ENCODE peak calls at places on chromosomes 13 and 19, in nine cellular contexts. One of them, this sample, is unnamed.

GRCh38 chr13:102873653-102874052 is 27.8 kb downstream of the ERCC5 start:
- DNase-seq in Caco-2: no peak
- DNase-seq in pancreas: no peak
- DNase-seq in astrocyte: peak; percentile 18
- DNase-seq in fibroblast of lung: peak; percentile 17
- DNase-seq in heart right ventricle: no peak
- DNase-seq in small intestine: peak; percentile 37
- DNase-seq in hepatocyte: no peak
- DNase-seq in ovary: no peak
- DNase-seq in this sample: no peak

GRCh38 chr13:111215081-111216047 is 100.3 kb downstream of the ARHGEF7 start:
- DNase-seq in astrocyte: no peak
- DNase-seq in fibroblast of lung: no peak
- DNase-seq in pancreas: no peak
- DNase-seq in heart right ventricle: no peak
- DNase-seq in Caco-2: no peak
- DNase-seq in small intestine: no peak
- DNase-seq in hepatocyte: no peak
- DNase-seq in ovary: no peak
- DNase-seq in this sample: no peak

GRCh38 chr13:113650275-113650674 is 7.7 kb downstream of the ATP4B start:
- DNase-seq in small intestine: no peak
- DNase-seq in astrocyte: no peak
- DNase-seq in pancreas: peak; percentile 35
- DNase-seq in ovary: no peak
- DNase-seq in heart right ventricle: no peak
- DNase-seq in fibroblast of lung: no peak
- DNase-seq in hepatocyte: no peak
- DNase-seq in Caco-2: peak; percentile 30
- DNase-seq in this sample: peak; percentile 14

GRCh38 chr19:7888145-7888825 is at the start of gene LRRC8E:
- DNase-seq in pancreas: peak; percentile 91
- DNase-seq in ovary: no peak
- DNase-seq in hepatocyte: peak; percentile 89
- DNase-seq in fibroblast of lung: peak; percentile 44
- DNase-seq in astrocyte: peak; percentile 49
- DNase-seq in small intestine: peak; percentile 72
- DNase-seq in heart right ventricle: no peak
- DNase-seq in Caco-2: peak; percentile 78
- DNase-seq in this sample: peak; percentile 74

GRCh38 chr13:112894673-112895481 is 74.1 kb upstream of the MCF2L start:
- DNase-seq in small intestine: no peak
- DNase-seq in fibroblast of lung: no peak
- DNase-seq in astrocyte: no peak
- DNase-seq in hepatocyte: peak; percentile 41
- DNase-seq in heart right ventricle: no peak
- DNase-seq in Caco-2: no peak
- DNase-seq in ovary: no peak
- DNase-seq in pancreas: peak; percentile 70
- DNase-seq in this sample: no peak

GRCh38 chr19:38433268-38433733 is at the start of gene RYR1:
- DNase-seq in Caco-2: no peak
- DNase-seq in ovary: no peak
- DNase-seq in heart right ventricle: peak; percentile 63
- DNase-seq in astrocyte: no peak
- DNase-seq in small intestine: peak; percentile 6
- DNase-seq in hepatocyte: peak; percentile 50
- DNase-seq in pancreas: no peak
- DNase-seq in fibroblast of lung: no peak
- DNase-seq in this sample: no peak

GRCh38 chr19:51407631-51408131 is 9.8 kb downstream of the SIGLEC10 start:
- DNase-seq in hepatocyte: peak; percentile 50
- DNase-seq in fibroblast of lung: peak; percentile 39
- DNase-seq in astrocyte: no peak
- DNase-seq in pancreas: no peak
- DNase-seq in Caco-2: peak; percentile 67
- DNase-seq in heart right ventricle: no peak
- DNase-seq in small intestine: peak; percentile 59
- DNase-seq in ovary: no peak
- DNase-seq in this sample: no peak

GRCh38 chr13:95180513-95181245 is 120.6 kb downstream of the ABCC4 start:
- DNase-seq in astrocyte: no peak
- DNase-seq in small intestine: peak; percentile 76
- DNase-seq in Caco-2: no peak
- DNase-seq in heart right ventricle: no peak
- DNase-seq in ovary: peak; percentile 30
- DNase-seq in pancreas: no peak
- DNase-seq in hepatocyte: peak; percentile 40
- DNase-seq in fibroblast of lung: no peak
- DNase-seq in this sample: no peak

GRCh38 chr19:39297931-39298634 is 1.9 kb downstream of the IFNL1 start:
- DNase-seq in Caco-2: no peak
- DNase-seq in ovary: no peak
- DNase-seq in hepatocyte: no peak
- DNase-seq in small intestine: peak; percentile 50
- DNase-seq in fibroblast of lung: no peak
- DNase-seq in astrocyte: no peak
- DNase-seq in heart right ventricle: peak; percentile 23
- DNase-seq in pancreas: no peak
- DNase-seq in this sample: no peak

GRCh38 chr13:98482476-98483444 is 94.1 kb downstream of the STK24 start:
- DNase-seq in astrocyte: peak; percentile 67
- DNase-seq in heart right ventricle: peak; percentile 80
- DNase-seq in ovary: peak; percentile 45
- DNase-seq in fibroblast of lung: peak; percentile 92
- DNase-seq in small intestine: peak; percentile 52
- DNase-seq in pancreas: peak; percentile 84
- DNase-seq in hepatocyte: no peak
- DNase-seq in Caco-2: no peak
- DNase-seq in this sample: peak; percentile 67

GRCh38 chr13:51348069-51348967 is 8.8 kb downstream of the SERPINE3 start:
- DNase-seq in Caco-2: no peak
- DNase-seq in hepatocyte: no peak
- DNase-seq in astrocyte: peak; percentile 20
- DNase-seq in ovary: no peak
- DNase-seq in fibroblast of lung: no peak
- DNase-seq in heart right ventricle: no peak
- DNase-seq in small intestine: no peak
- DNase-seq in pancreas: no peak
- DNase-seq in this sample: no peak

GRCh38 chr13:27269114-27269665 is 1.4 kb upstream of the RASL11A start:
- DNase-seq in hepatocyte: no peak
- DNase-seq in heart right ventricle: no peak
- DNase-seq in small intestine: peak; percentile 31
- DNase-seq in astrocyte: no peak
- DNase-seq in fibroblast of lung: no peak
- DNase-seq in ovary: no peak
- DNase-seq in Caco-2: no peak
- DNase-seq in pancreas: no peak
- DNase-seq in this sample: no peak

GRCh38 chr13:27264648-27265047 is 6.0 kb upstream of the RASL11A start:
- DNase-seq in astrocyte: no peak
- DNase-seq in small intestine: no peak
- DNase-seq in heart right ventricle: no peak
- DNase-seq in ovary: no peak
- DNase-seq in hepatocyte: no peak
- DNase-seq in fibroblast of lung: no peak
- DNase-seq in Caco-2: no peak
- DNase-seq in pancreas: no peak
- DNase-seq in this sample: no peak

GRCh38 chr13:27263438-27263837 is 7.2 kb upstream of the RASL11A start:
- DNase-seq in pancreas: no peak
- DNase-seq in hepatocyte: no peak
- DNase-seq in small intestine: no peak
- DNase-seq in heart right ventricle: no peak
- DNase-seq in astrocyte: no peak
- DNase-seq in Caco-2: no peak
- DNase-seq in ovary: no peak
- DNase-seq in fibroblast of lung: no peak
- DNase-seq in this sample: no peak

GRCh38 chr13:27264181-27264580 is 6.4 kb upstream of the RASL11A start:
- DNase-seq in pancreas: no peak
- DNase-seq in astrocyte: peak; percentile 65
- DNase-seq in small intestine: no peak
- DNase-seq in fibroblast of lung: peak; percentile 79
- DNase-seq in hepatocyte: peak; percentile 35
- DNase-seq in Caco-2: no peak
- DNase-seq in heart right ventricle: no peak
- DNase-seq in ovary: peak; percentile 31
- DNase-seq in this sample: no peak

GRCh38 chr13:27266937-27267336 is 3.7 kb upstream of the RASL11A start:
- DNase-seq in fibroblast of lung: no peak
- DNase-seq in pancreas: no peak
- DNase-seq in Caco-2: no peak
- DNase-seq in hepatocyte: no peak
- DNase-seq in astrocyte: no peak
- DNase-seq in small intestine: no peak
- DNase-seq in heart right ventricle: no peak
- DNase-seq in ovary: no peak
- DNase-seq in this sample: no peak
- H3K4me1 ChIP-seq in fibroblast of lung: peaks cover 9% of the 10 kb centered on the region
- H3K4me1 ChIP-seq in pancreas: peaks cover 5% of the 10 kb centered on the region
- H3K4me1 ChIP-seq in Caco-2: peaks cover 4% of the 10 kb centered on the region
- H3K4me1 ChIP-seq in hepatocyte: peaks cover 6% of the 10 kb centered on the region
- H3K4me1 ChIP-seq in astrocyte: no peaks in the 10 kb centered on the region
- H3K4me1 ChIP-seq in small intestine: no peaks in the 10 kb centered on the region
- H3K4me1 ChIP-seq in heart right ventricle: peaks cover 22% of the 10 kb centered on the region
- H3K4me1 ChIP-seq in ovary: peaks cover 6% of the 10 kb centered on the region
- H3K4me1 ChIP-seq in this sample: peaks cover under 1% of the 10 kb centered on the region

GRCh38 chr19:31596751-31597150 is 247.5 kb upstream of the TSHZ3 start:
- DNase-seq in fibroblast of lung: no peak
- DNase-seq in hepatocyte: no peak
- DNase-seq in small intestine: no peak
- DNase-seq in pancreas: no peak
- DNase-seq in Caco-2: no peak
- DNase-seq in astrocyte: no peak
- DNase-seq in heart right ventricle: no peak
- DNase-seq in ovary: no peak
- DNase-seq in this sample: no peak

GRCh38 chr19:31597616-31598015 is 248.4 kb upstream of the TSHZ3 start:
- DNase-seq in heart right ventricle: no peak
- DNase-seq in fibroblast of lung: no peak
- DNase-seq in astrocyte: no peak
- DNase-seq in hepatocyte: no peak
- DNase-seq in small intestine: no peak
- DNase-seq in ovary: no peak
- DNase-seq in Caco-2: no peak
- DNase-seq in pancreas: no peak
- DNase-seq in this sample: no peak

GRCh38 chr19:31595521-31595920 is 246.3 kb upstream of the TSHZ3 start:
- DNase-seq in hepatocyte: no peak
- DNase-seq in heart right ventricle: no peak
- DNase-seq in fibroblast of lung: no peak
- DNase-seq in astrocyte: no peak
- DNase-seq in ovary: no peak
- DNase-seq in pancreas: no peak
- DNase-seq in small intestine: no peak
- DNase-seq in Caco-2: no peak
- DNase-seq in this sample: no peak

GRCh38 chr19:31598730-31599238 is 249.5 kb upstream of the TSHZ3 start:
- DNase-seq in Caco-2: no peak
- DNase-seq in hepatocyte: no peak
- DNase-seq in small intestine: no peak
- DNase-seq in astrocyte: no peak
- DNase-seq in pancreas: no peak
- DNase-seq in ovary: no peak
- DNase-seq in fibroblast of lung: peak; percentile 14
- DNase-seq in heart right ventricle: no peak
- DNase-seq in this sample: no peak

DNA sequence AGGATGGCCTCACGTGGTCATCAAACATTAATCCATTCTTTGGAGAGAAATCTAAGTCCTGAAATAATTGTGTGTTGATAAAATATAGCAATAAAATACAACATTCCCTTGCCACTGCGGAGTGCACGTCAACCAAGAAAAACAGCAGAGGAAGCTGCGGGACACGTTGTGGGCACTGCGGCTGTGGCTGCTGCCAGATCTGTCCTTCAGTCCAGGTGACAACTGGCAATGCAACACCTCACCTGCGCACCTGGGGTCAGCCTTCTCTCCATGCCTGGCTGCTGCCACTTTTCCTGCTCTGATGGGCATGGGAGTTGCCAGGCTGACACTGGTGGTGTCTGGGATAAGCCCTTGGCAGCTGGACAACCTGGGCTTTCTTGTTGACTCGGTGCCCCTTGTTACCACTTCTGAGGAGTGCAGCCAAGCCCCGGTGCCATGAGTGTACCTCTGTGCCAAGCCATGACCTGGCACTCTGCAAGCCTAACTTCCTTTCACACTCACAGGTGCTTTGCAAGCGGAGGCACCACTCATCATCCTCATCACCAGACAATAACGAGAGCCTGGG is 251.6 kb upstream of the TSHZ3 start:
- DNase-seq in pancreas: no peak
- DNase-seq in heart right ventricle: no peak
- DNase-seq in fibroblast of lung: no peak
- DNase-seq in Caco-2: no peak
- DNase-seq in small intestine: no peak
- DNase-seq in ovary: no peak
- DNase-seq in hepatocyte: no peak
- DNase-seq in astrocyte: no peak
- DNase-seq in this sample: no peak
- H3K9me3 ChIP-seq in pancreas: no peaks in the 10 kb centered on the region
- H3K9me3 ChIP-seq in heart right ventricle: no peaks in the 10 kb centered on the region
- H3K9me3 ChIP-seq in fibroblast of lung: no peaks in the 10 kb centered on the region
- H3K9me3 ChIP-seq in Caco-2: no peaks in the 10 kb centered on the region
- H3K9me3 ChIP-seq in small intestine: no peaks in the 10 kb centered on the region
- H3K9me3 ChIP-seq in ovary: no peaks in the 10 kb centered on the region
- H3K9me3 ChIP-seq in hepatocyte: no peaks in the 10 kb centered on the region
- H3K9me3 ChIP-seq in astrocyte: no peaks in the 10 kb centered on the region
- H3K9me3 ChIP-seq in this sample: no peaks in the 10 kb centered on the region

GRCh38 chr13:40377783-40378182 is 288.7 kb downstream of the FOXO1 start:
- DNase-seq in Caco-2: no peak
- DNase-seq in small intestine: no peak
- DNase-seq in pancreas: no peak
- DNase-seq in hepatocyte: no peak
- DNase-seq in fibroblast of lung: peak; percentile 48
- DNase-seq in heart right ventricle: no peak
- DNase-seq in ovary: no peak
- DNase-seq in astrocyte: peak; percentile 75
- DNase-seq in this sample: no peak
- H3K4me1 ChIP-seq in Caco-2: no peaks in the 10 kb centered on the region
- H3K4me1 ChIP-seq in small intestine: no peaks in the 10 kb centered on the region
- H3K4me1 ChIP-seq in pancreas: no peaks in the 10 kb centered on the region
- H3K4me1 ChIP-seq in hepatocyte: no peaks in the 10 kb centered on the region
- H3K4me1 ChIP-seq in fibroblast of lung: no peaks in the 10 kb centered on the region
- H3K4me1 ChIP-seq in heart right ventricle: no peaks in the 10 kb centered on the region
- H3K4me1 ChIP-seq in ovary: peaks cover 2% of the 10 kb centered on the region
- H3K4me1 ChIP-seq in astrocyte: peaks cover 8% of the 10 kb centered on the region
- H3K4me1 ChIP-seq in this sample: no peaks in the 10 kb centered on the region

DNA sequence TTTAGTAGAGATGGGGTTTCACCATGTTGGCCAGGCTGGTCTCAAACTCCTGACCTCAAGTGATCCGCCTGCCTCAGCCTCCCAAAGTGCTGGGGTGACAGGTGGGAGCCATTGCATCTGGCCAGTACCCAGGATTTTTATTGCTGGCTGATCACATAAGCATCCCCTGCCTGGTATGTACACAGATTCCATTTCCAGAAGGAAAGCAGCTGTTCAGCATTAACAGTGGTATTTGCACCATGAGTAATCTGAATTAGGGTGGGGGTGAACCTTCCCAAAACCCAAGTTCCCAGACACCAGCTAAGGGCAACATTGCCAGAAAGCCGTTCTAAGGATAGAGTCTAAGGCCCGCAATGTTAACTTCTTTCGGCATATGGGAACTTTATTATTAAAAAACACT is 7.3 kb downstream of the ZNF555 start:
- DNase-seq in ovary: no peak
- DNase-seq in Caco-2: no peak
- DNase-seq in small intestine: no peak
- DNase-seq in pancreas: no peak
- DNase-seq in hepatocyte: no peak
- DNase-seq in heart right ventricle: no peak
- DNase-seq in astrocyte: no peak
- DNase-seq in fibroblast of lung: no peak
- DNase-seq in this sample: no peak
- H3K9me3 ChIP-seq in ovary: no peaks in the 10 kb centered on the region
- H3K9me3 ChIP-seq in Caco-2: peaks cover 13% of the 10 kb centered on the region
- H3K9me3 ChIP-seq in small intestine: peaks cover 8% of the 10 kb centered on the region
- H3K9me3 ChIP-seq in pancreas: peaks cover 10% of the 10 kb centered on the region
- H3K9me3 ChIP-seq in hepatocyte: peaks cover 31% of the 10 kb centered on the region
- H3K9me3 ChIP-seq in heart right ventricle: peaks cover 88% of the 10 kb centered on the region
- H3K9me3 ChIP-seq in astrocyte: peaks cover 33% of the 10 kb centered on the region
- H3K9me3 ChIP-seq in fibroblast of lung: peaks cover 8% of the 10 kb centered on the region
- H3K9me3 ChIP-seq in this sample: peaks cover 57% of the 10 kb centered on the region